ENCODE peak calls at places on chromosomes 12 and 14, in eight cellular contexts. Y is M059J; G is cardiac fibroblast; V is activated gamma-delta T cell treated with Interleukin-2 at 50 U/mL for 16 hours; E is HCEC 1CT; F is GM12891; X is effector memory CD8-positive, alpha-beta T cell; C is glomerular endothelial cell. L is an unnamed sample.

GRCh38 chr14:90807060-90807459 is 9.2 kb downstream of the TTC7B start:
- DNase-seq in E (no peak), X (no peak), C (no peak), V (no peak), F (no peak), Y (no peak), G (no peak), L (no peak)

GRCh38 chr12:118061011-118061875 is at the start of gene WSB2:
- DNase-seq in F (peak), X (peak), C (no peak), E (peak), V (peak), G (peak), Y (peak), L (no peak)

GRCh38 chr14:51081209-51081608 is 13.7 kb downstream of the TRIM9 start:
- DNase-seq in C (no peak), Y (no peak), X (no peak), F (no peak), E (no peak), G (no peak), V (no peak), L (no peak)

GRCh38 chr12:2963760-2964292 is 4.6 kb downstream of the TEAD4 start:
- DNase-seq in X (no peak), Y (no peak), V (no peak), E (no peak), C (no peak), G (peak), F (no peak), L (no peak)

GRCh38 chr12:88266851-88267360 is 124.8 kb downstream of the TMTC3 start:
- DNase-seq in G (peak), V (no peak), Y (peak), F (no peak), E (no peak), X (no peak), C (no peak), L (no peak)

GRCh38 chr14:105489607-105490317 is 1.3 kb upstream of the TEDC1 start:
- DNase-seq in Y (peak), G (peak), X (peak), F (peak), E (peak), C (no peak), V (peak), L (peak)

GRCh38 chr14:64965356-64966000 is 6.7 kb downstream of the RAB15 start:
- DNase-seq in C (no peak), Y (no peak), G (no peak), E (no peak), V (no peak), F (no peak), X (no peak), L (no peak)

GRCh38 chr12:122560138-122560537 is 33.1 kb downstream of the KNTC1 start:
- DNase-seq in F (no peak), X (no peak), C (no peak), E (no peak), V (no peak), Y (no peak), G (no peak), L (no peak)

GRCh38 chr12:64006211-64006610 is 161.7 kb downstream of the SRGAP1 start:
- DNase-seq in Y (peak), X (no peak), E (peak), F (no peak), C (no peak), V (no peak), G (peak), L (no peak)

GRCh38 chr12:32471601-32472001 is 72.2 kb downstream of the FGD4 start:
- DNase-seq in Y (peak), E (peak), G (no peak), V (no peak), X (no peak), C (no peak), F (no peak), L (no peak)

GRCh38 chr12:31339831-31340622 is 14.1 kb upstream of the SINHCAF start:
- DNase-seq in X (no peak), V (no peak), G (no peak), C (no peak), E (no peak), F (no peak), Y (no peak), L (no peak)

GRCh38 chr12:62657363-62657632 is 190.7 kb downstream of the MON2 start:
- DNase-seq in G (no peak), F (no peak), V (no peak), Y (peak), X (no peak), E (no peak), C (no peak), L (no peak)

GRCh38 chr12:77337327-77337726 is 272.0 kb upstream of the E2F7 start:
- DNase-seq in F (no peak), X (no peak), Y (peak), V (no peak), C (no peak), E (no peak), G (no peak), L (no peak)

GRCh38 chr12:34401659-34402227 is 379.4 kb downstream of the ALG10 start:
- DNase-seq in Y (no peak), C (no peak), F (no peak), X (no peak), E (no peak), G (no peak), V (peak), L (no peak)

GRCh38 chr12:95151406-95151805 is 65.9 kb downstream of the FGD6 start:
- DNase-seq in E (no peak), C (no peak), X (no peak), G (no peak), Y (no peak), F (no peak), V (no peak), L (no peak)

L was measured in GM12864.